ENCODE peak calls at places on chromosome 7, in seven cellular contexts. H is kidney epithelial cell; K is Peyer's patch; Z is activated naive CD4-positive, alpha-beta T cell; U is naive B cell; V is sigmoid colon; P is endothelial cell. O is an unnamed sample.

GRCh38 chr7:117445206-117445605 is 17.9 kb upstream of the ASZ1 start:
- DNase-seq in H (peak; percentile 58), K (no peak), Z (no peak), U (no peak), V (no peak), P (no peak), O (no peak)

GRCh38 chr7:132154248-132154647 is 422.0 kb downstream of the PLXNA4 start:
- DNase-seq in H (no peak), K (no peak), Z (no peak), U (no peak), V (no peak), P (no peak), O (no peak)

GRCh38 chr7:123154231-123154860 is 45.4 kb downstream of the SLC13A1 start:
- DNase-seq in H (peak; percentile 54), K (peak; percentile 29), Z (no peak), U (peak; percentile 1), V (peak; percentile 71), P (peak; percentile 84), O (peak; percentile 46)

GRCh38 chr7:44445986-44446671 is 44.3 kb downstream of the NUDCD3 start:
- DNase-seq in H (no peak), K (no peak), Z (no peak), U (no peak), V (no peak), P (no peak), O (no peak)

GRCh38 chr7:65409363-65409762 is 35.7 kb downstream of the ZNF92 start:
- DNase-seq in H (no peak), K (no peak), Z (no peak), U (no peak), V (no peak), P (no peak), O (no peak)

GRCh38 chr7:127107601-127108007 is 145.1 kb downstream of the GRM8 start:
- DNase-seq in H (peak; percentile 5), K (no peak), Z (no peak), U (peak; percentile 9), V (no peak), P (peak; percentile 76), O (no peak)

GRCh38 chr7:13749026-13749425 is 240.4 kb downstream of the ETV1 start:
- DNase-seq in H (no peak), K (no peak), Z (no peak), U (no peak), V (no peak), P (no peak), O (no peak)

GRCh38 chr7:118974836-118975235 is 750.3 kb downstream of the ANKRD7 start:
- DNase-seq in H (no peak), K (no peak), Z (no peak), U (no peak), V (no peak), P (no peak), O (no peak)

GRCh38 chr7:36084485-36085091 is 68.5 kb upstream of the EEPD1 start:
- DNase-seq in H (peak; percentile 90), K (no peak), Z (no peak), U (no peak), V (peak; percentile 72), P (peak; percentile 50), O (no peak)

O was measured in posterior vena cava.